ENCODE peak calls at places on chromosomes 2 and 18, in five cellular contexts. G is uterus, B is coronary artery, K is tibial nerve, H is astrocyte. P is an unnamed sample.

GRCh38 chr2:130158631-130159030 is 13.7 kb upstream of the CCDC74B start:
- DNase-seq in K (no peak), H (no peak), B (no peak), G (no peak), P (no peak)

GRCh38 chr2:64296150-64296500 is 151.9 kb upstream of the PELI1 start:
- DNase-seq in H (no peak), B (no peak), G (no peak), K (no peak), P (no peak)

GRCh38 chr2:189127756-189128155 is 51.8 kb downstream of the COL5A2 start:
- DNase-seq in G (no peak), B (no peak), H (no peak), K (no peak), P (no peak)

GRCh38 chr2:136206613-136207012 is 88.7 kb upstream of the CXCR4 start:
- DNase-seq in H (no peak), K (no peak), G (no peak), B (no peak), P (no peak)

GRCh38 chr2:24821433-24821891 is 28.2 kb downstream of the CENPO start:
- DNase-seq in G (no peak), K (no peak), H (no peak), B (peak), P (no peak)

GRCh38 chr2:44273596-44273995 is 1.7 kb upstream of the SLC3A1 start:
- DNase-seq in K (no peak), H (no peak), B (no peak), G (no peak), P (no peak)

GRCh38 chr18:23503967-23504352 is 649 bp downstream of the RMC1 start:
- DNase-seq in H (no peak), G (no peak), B (no peak), K (no peak), P (no peak)

GRCh38 chr18:80034852-80035406 is 695 bp downstream of the RBFA start:
- DNase-seq in H (no peak), K (no peak), G (no peak), B (no peak), P (no peak)

GRCh38 chr18:8786766-8787670 is 81.7 kb downstream of the MTCL1 start:
- DNase-seq in G (no peak), K (no peak), B (no peak), H (no peak), P (no peak)

GRCh38 chr2:58432491-58433166 is 191.5 kb upstream of the FANCL start:
- DNase-seq in B (no peak), H (no peak), K (no peak), G (no peak), P (no peak)

GRCh38 chr2:20357588-20358394 is 7.1 kb upstream of the PUM2 start:
- DNase-seq in B (no peak), G (no peak), H (no peak), K (no peak), P (no peak)

GRCh38 chr2:222861411-222862067 is 703 bp downstream of the ACSL3 start:
- DNase-seq in B (peak), G (peak), H (no peak), K (no peak), P (peak)

DNA sequence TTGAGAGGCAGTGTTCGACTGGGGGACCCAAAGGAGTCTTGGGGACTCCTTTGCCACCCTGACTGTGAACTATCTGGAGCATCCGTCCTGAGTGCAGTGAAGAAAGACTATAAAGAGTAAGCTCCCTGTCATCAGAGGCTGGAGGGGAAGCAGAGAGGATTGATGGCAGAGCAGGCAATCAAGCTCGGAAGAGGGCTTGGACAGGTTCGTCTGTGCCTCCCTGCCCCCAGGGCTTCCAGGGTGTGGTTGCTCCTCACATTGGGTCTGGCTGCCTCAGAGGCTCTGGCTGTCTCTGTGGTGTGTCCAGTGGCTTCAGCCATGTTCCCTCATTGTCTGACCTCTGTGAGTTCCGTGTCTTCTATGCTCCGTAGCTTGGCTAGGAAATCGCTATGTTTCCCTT is 13.8 kb upstream of the EN1 start:
- DNase-seq in B (no peak), G (no peak), H (no peak), K (no peak), P (no peak)
- H3K27ac ChIP-seq in B (no peak), G (no peak), H (no peak), K (no peak), P (no peak)

GRCh38 chr18:31170335-31170734 is 7.7 kb upstream of the DSC1 start:
- DNase-seq in H (no peak), K (no peak), G (no peak), B (no peak), P (no peak)
- TF ChIP-seq CTCF in H (no peak), K (no peak), G (no peak), B (no peak), P (no peak)

DNA sequence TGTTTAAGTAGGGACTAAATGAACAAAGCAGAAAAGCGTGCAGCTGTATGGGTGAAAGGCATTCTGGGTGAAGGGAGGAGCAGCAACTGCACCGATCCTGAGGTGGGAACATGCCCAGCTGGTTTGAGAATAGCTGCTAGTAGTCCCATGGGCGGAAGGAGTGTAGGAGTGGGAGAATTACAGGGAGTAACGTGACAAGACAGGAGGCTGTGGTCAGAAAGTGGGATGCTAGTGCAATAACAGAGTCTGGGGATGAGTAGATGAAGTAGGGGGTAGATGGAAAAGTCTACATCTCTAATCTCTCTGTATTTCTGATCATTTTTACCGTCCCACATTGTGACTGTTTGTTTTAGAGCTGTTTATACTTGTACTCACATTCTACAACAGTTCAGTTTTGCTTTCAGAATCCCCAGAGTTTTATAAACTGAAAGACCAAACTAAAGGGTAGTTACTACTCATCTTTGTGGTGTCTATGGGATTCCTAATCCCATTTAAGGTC is 118.9 kb downstream of the LCLAT1 start:
- DNase-seq in G (peak), H (no peak), B (no peak), K (peak), P (peak)
- H3K27ac ChIP-seq in G (no peak), H (no peak), B (peak), K (peak), P (peak)

GRCh38 chr2:149740490-149740889 is 152.9 kb upstream of the MMADHC start:
- DNase-seq in G (no peak), B (no peak), H (no peak), K (no peak), P (no peak)

GRCh38 chr2:149744845-149745244 is 157.3 kb upstream of the MMADHC start:
- DNase-seq in B (no peak), H (peak), K (no peak), G (no peak), P (no peak)

GRCh38 chr2:149741646-149742045 is 154.1 kb upstream of the MMADHC start:
- DNase-seq in G (no peak), K (no peak), H (peak), B (no peak), P (no peak)

GRCh38 chr2:149745396-149745925 is 157.9 kb upstream of the MMADHC start:
- DNase-seq in G (no peak), K (no peak), B (no peak), H (no peak), P (no peak)

GRCh38 chr2:149743842-149744468 is 156.4 kb upstream of the MMADHC start:
- DNase-seq in K (no peak), G (no peak), B (no peak), H (peak), P (no peak)
- TF ChIP-seq CTCF in K (no peak), G (no peak), B (no peak), H (peak), P (no peak)

DNA sequence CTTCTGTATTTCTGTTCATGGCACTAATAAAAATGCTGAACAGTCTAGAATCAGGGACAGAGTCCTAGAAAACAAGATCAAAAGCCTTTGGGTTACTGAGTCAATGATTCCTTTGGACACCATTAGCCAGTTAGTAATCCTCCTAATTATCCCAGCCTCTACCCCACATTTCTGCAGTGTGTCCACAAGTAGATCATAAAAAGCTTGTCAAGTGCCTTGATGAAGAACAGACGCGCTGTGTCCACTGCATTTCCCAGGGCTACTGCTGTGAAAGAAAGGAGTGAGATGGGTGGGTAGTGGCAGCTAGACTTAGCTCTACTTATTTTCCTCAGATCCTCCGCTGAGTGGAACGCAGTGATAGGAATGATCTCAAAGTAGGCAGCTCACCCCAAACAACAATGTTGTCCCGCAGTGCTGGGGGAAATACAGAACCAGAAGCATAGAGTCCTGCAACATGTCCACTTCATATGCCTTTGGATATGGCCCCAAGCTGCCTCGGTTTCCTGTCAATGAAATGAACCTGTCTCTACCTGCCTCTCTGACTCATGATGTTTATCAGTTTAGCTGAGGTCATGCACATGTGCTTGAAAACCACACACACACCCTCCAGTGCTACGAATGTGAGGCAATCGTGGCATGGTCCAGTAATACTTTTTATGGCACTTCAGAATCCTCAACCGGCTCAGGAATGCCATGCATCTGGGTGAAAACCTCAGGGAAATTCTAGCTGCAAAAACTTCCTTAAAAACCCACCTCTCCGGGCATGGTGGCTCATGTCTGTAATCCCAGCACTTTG is 115.4 kb downstream of the COL6A3 start:
- DNase-seq in B (no peak), H (peak), K (no peak), G (peak), P (no peak)
- H3K27ac ChIP-seq in B (no peak), H (peak), K (peak), G (peak), P (no peak)

DNA sequence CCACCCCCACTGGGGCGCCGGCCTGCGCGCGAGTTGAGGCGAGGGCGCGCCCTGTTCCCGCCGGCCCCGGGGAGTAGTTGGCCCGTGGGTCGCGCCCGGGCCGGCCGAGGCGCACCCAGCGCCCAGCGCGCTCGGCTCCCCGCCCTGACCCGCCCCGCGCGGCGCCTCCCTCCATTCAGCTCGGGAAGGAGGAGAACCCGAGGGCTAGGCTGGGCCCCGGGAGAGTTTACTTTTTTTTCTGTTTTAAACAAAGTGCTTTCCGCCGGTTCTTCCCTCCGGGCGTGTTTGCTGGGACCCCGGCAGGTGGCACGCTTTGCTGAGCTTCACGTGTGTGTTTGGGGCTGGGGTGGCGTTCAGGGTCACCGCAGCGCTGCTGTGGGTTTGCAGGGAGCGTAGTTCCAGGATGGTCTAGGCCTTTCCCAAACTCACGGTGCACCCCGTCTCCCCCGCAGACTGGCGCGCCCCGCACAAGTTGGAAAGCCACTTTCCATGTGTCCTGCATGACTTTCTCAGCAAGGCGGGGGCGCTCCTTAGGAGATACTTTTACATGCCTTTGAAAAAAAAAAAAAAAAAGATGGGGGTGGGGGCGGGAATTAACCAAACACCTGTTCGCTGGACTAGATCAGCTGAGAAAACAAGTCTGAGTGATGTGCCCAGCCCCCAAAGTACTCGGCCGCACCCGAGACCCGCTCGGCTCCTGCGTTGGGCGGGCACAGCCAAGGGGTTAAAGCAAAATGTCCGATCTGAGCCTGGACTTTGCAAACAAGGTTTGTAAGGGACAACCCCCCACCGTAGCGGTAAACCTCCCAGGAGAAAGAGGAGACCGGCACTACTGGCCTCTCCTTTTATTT is 829 bp downstream of the ITGA6 start:
- DNase-seq in H (no peak), G (peak), B (no peak), K (peak), P (no peak)
- TF ChIP-seq CTCF in H (no peak), G (no peak), B (no peak), K (no peak), P (no peak)

GRCh38 chr2:168039885-168040284 is 207.5 kb downstream of the STK39 start:
- DNase-seq in H (no peak), G (no peak), K (no peak), B (no peak), P (no peak)
- H3K27ac ChIP-seq in H (no peak), G (no peak), K (no peak), B (no peak), P (no peak)

GRCh38 chr2:74546004-74546403 is 7.7 kb downstream of the LOXL3 start:
- DNase-seq in H (no peak), K (no peak), G (no peak), B (peak), P (no peak)

GRCh38 chr2:74540291-74540690 is 10.6 kb downstream of the HTRA2 start:
- DNase-seq in G (no peak), K (peak), H (no peak), B (no peak), P (no peak)

GRCh38 chr2:74548285-74548918 is 5.3 kb downstream of the LOXL3 start:
- DNase-seq in G (no peak), H (no peak), B (peak), K (no peak), P (no peak)

GRCh38 chr2:74542978-74543377 is 10.8 kb downstream of the LOXL3 start:
- DNase-seq in H (no peak), B (no peak), K (no peak), G (no peak), P (no peak)

GRCh38 chr2:74544634-74545033 is 9.1 kb downstream of the LOXL3 start:
- DNase-seq in K (no peak), G (no peak), H (no peak), B (no peak), P (no peak)
- TF ChIP-seq CTCF in K (no peak), G (no peak), H (no peak), B (no peak), P (no peak)

P was measured in gastrocnemius medialis.